ENCODE peak calls at places on chromosomes 7 and 10, in five cellular contexts. M is PC-3, D is right atrium auricular region, I is psoas muscle, O is ascending aorta. P is an unnamed sample.

GRCh38 chr10:131872011-131872836 is 28.6 kb upstream of the PPP2R2D start:
- DNase-seq in I (no peak), D (no peak), M (no peak), O (no peak), P (no peak)

GRCh38 chr10:21519981-21520436 is 5.5 kb downstream of the SKIDA1 start:
- DNase-seq in M (peak), D (no peak), O (no peak), I (no peak), P (peak)

GRCh38 chr10:92690211-92691041 is 671 bp downstream of the HHEX start:
- DNase-seq in D (no peak), I (peak), M (peak), O (no peak), P (peak)

GRCh38 chr10:126376956-126377355 is 11.3 kb downstream of the ADAM12 start:
- DNase-seq in I (no peak), M (peak), D (no peak), O (no peak), P (peak)

GRCh38 chr10:13047529-13048206 is 46.2 kb upstream of the CCDC3 start:
- DNase-seq in M (no peak), O (no peak), D (no peak), I (no peak), P (no peak)

GRCh38 chr7:131170440-131171105 is 157.1 kb upstream of the MKLN1 start:
- DNase-seq in O (no peak), I (no peak), M (no peak), D (no peak), P (peak)

GRCh38 chr10:71222541-71223364 is 10.4 kb downstream of the UNC5B start:
- DNase-seq in I (no peak), O (peak), D (no peak), M (no peak), P (no peak)

GRCh38 chr7:4655311-4655710 is 26.8 kb upstream of the FOXK1 start:
- DNase-seq in I (no peak), O (no peak), D (no peak), M (no peak), P (no peak)

GRCh38 chr10:43199684-43200537 is 61.7 kb downstream of the CSGALNACT2 start:
- DNase-seq in O (no peak), D (no peak), I (no peak), M (no peak), P (no peak)

GRCh38 chr10:105398202-105398601 is 757.1 kb downstream of the SORCS3 start:
- DNase-seq in M (no peak), I (no peak), O (no peak), D (no peak), P (peak)

GRCh38 chr10:23439920-23440875 is 1.3 kb downstream of the OTUD1 start:
- DNase-seq in D (no peak), O (no peak), I (peak), M (peak), P (peak)

GRCh38 chr10:121930729-121931085 is 2.9 kb upstream of the ATE1 start:
- DNase-seq in I (no peak), O (no peak), M (no peak), D (peak), P (no peak)

GRCh38 chr7:135943266-135943889 is 33.8 kb downstream of the MTPN start:
- DNase-seq in M (no peak), D (no peak), O (no peak), I (no peak), P (peak)

GRCh38 chr7:108637049-108637621 is 67.5 kb downstream of the DNAJB9 start:
- DNase-seq in O (no peak), D (no peak), M (no peak), I (no peak), P (no peak)

GRCh38 chr7:125605241-125605640 is 675.6 kb upstream of the POT1 start:
- DNase-seq in M (peak), I (no peak), D (no peak), O (no peak), P (no peak)

GRCh38 chr7:129535896-129536295 is 33.6 kb downstream of the SMKR1 start:
- DNase-seq in M (no peak), D (no peak), I (no peak), O (no peak), P (no peak)

GRCh38 chr10:89301721-89302445 is at the start of gene IFIT2:
- DNase-seq in D (no peak), I (no peak), O (no peak), M (peak), P (peak)

GRCh38 chr7:1667566-1668485 is 2.3 kb upstream of the ELFN1 start:
- DNase-seq in D (no peak), O (no peak), M (no peak), I (peak), P (no peak)

GRCh38 chr7:30029696-30030095 is 1.5 kb downstream of the PLEKHA8 start:
- DNase-seq in D (no peak), O (no peak), M (no peak), I (no peak), P (no peak)

GRCh38 chr7:112449353-112449752 is 907 bp upstream of the IFRD1 start:
- DNase-seq in I (no peak), M (peak), O (no peak), D (no peak), P (no peak)

GRCh38 chr7:147941316-147941715 is 649.2 kb upstream of the C7orf33 start:
- DNase-seq in D (no peak), I (no peak), O (no peak), M (no peak), P (no peak)

GRCh38 chr7:66356277-66356721 is 151.2 kb downstream of the TPST1 start:
- DNase-seq in M (no peak), I (no peak), O (no peak), D (no peak), P (peak)

GRCh38 chr7:1669954-1670893 is at the start of gene ELFN1:
- DNase-seq in I (peak), D (no peak), M (no peak), O (no peak), P (peak)

DNA sequence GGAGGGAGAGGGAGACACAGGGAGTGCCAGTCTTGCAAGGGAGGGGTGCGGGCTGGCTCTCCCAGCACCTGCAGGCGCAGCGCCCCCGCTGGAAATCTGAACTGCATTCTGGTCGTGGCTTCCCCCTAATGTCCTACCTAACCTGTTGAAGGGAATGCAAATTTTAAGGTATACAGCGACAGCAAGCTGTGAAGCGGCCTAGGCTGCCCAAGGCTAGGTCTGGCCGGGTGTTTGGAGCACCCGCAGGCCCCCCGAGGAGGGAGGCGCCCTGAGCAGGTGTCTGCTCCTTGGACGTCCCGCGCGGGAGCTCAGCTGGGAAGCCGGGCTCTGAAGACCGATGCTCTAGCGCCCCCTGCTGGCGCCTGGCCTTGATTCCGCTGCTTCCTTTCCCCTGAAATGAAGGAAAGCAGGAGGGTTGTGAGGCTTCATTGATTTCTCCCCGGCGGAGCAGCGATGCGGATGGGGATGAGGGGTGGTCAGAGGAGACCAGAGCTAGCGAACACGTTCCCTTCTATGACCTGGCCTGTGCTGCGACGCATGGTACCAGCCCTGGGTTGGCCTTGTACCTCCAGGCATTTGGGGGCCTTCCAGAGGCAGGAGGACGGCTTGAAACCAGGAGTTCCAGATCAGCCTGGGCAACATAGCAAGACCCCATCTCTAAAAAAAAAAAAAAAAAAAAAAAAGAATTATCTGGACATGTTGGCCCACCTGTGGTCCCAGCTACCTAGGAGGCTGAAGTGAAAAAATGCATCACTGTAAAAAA is 601.3 kb downstream of the GALNT17 start:
- DNase-seq in D (peak), M (peak), O (no peak), I (peak), P (peak)
- H3K4me3 ChIP-seq in D (no peak), M (no peak), O (peak), I (no peak), P (no peak)

DNA sequence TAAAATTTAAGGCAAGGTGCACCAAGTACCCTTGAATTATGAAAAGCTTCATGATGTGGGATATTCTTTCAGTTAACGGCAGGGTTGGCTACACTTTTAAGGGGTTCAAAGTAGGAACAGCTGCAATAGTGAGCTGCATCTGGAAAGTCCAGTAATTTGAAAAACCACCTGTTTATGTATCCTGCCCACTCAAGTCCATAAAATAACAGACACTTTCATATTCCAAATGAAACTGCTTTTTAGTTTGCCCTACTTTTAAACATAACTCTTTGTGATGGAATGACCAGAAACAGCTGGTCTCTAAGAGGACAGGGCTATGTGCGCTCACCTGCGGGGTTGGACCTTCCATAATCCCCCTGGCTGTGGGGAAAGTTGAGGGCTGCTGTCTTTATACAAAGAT is 7.3 kb downstream of the CAV1 start:
- DNase-seq in D (no peak), M (no peak), O (no peak), I (no peak), P (no peak)
- H3K4me3 ChIP-seq in D (no peak), M (no peak), O (peak), I (peak), P (no peak)

DNA sequence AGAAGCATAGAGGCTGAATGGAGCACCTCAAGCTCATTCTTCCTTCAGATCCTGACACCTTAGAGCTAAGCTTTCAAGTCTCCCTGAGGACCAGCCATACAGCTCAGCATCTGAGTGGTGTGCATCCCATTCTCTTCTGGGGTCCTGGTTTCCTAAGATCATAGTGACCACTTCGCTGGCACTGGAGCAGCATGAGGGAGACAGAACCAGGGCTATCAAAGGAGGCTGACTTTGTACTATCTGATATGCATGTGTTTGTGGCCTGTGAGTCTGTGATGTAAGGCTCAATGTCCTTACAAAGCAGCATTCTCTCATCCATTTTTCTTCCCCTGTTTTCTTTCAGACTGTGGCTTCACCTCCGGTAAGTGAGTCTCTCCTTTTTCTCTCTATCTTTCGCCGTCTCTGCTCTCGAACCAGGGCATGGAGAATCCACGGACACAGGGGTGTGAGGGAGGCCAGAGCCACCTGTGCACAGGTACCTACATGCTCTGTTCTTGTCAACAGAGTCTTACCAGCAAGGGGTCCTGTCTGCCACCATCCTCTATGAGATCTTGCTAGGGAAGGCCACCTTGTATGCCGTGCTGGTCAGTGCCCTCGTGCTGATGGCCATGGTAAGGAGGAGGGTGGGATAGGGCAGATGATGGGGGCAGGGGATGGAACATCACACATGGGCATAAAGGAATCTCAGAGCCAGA is 31.0 kb downstream of the PRSS2 start:
- DNase-seq in M (no peak), O (no peak), I (no peak), D (no peak), P (no peak)
- H3K4me3 ChIP-seq in M (no peak), O (no peak), I (no peak), D (no peak), P (no peak)

DNA sequence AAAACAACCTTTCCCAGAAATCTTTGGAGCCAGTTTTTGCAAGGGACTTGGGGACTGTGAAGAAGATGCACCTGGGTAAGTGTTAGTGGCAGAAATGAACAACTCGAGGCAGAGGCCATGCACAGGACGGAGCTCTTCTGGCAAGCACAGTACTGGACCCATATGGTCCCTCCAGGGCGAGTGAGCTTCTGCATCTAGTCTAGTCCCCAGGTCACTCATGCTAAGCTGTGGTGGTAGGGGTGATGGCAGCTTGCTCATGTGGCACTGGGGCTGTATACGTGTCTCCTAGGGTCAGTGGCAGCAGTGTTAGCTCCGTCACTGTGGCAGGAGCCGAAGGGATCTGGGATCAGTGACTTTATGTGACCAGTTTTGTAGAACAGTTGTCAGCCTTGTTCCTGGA is 9.3 kb upstream of the LRRC61 start:
- DNase-seq in M (no peak), O (no peak), I (no peak), D (no peak), P (no peak)
- H3K4me3 ChIP-seq in M (no peak), O (no peak), I (no peak), D (no peak), P (no peak)

DNA sequence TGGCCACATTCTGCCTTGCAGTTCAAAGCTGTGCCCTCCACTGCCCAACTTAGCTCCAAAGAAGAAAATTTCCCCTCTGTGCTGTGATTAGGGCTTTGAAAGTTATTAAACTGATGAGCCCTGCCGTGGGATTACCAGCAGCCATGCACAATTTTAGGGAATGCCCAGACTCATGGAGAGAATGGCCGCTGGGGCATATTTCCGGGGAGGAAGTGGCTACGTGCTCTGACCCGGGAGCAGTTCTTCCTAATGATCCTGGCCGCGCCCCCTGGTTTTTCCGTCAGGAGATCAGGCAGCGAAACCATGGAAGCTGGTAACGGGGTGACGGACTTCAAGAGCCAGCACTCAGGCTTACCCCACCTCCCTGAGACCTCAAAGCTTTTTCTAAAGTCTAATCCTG is 365.5 kb upstream of the PFKP start:
- DNase-seq in M (no peak), I (no peak), D (no peak), O (no peak), P (no peak)
- H3K4me3 ChIP-seq in M (no peak), I (no peak), D (no peak), O (no peak), P (no peak)

GRCh38 chr10:73954737-73955136 is 43.2 kb upstream of the VCL start:
- DNase-seq in O (no peak), D (no peak), M (no peak), I (no peak), P (no peak)

GRCh38 chr10:73955719-73956118 is 42.2 kb upstream of the VCL start:
- DNase-seq in O (no peak), M (no peak), I (no peak), D (no peak), P (no peak)

GRCh38 chr10:73953665-73954064 is 42.7 kb downstream of the PLAU start:
- DNase-seq in O (no peak), M (no peak), D (no peak), I (no peak), P (no peak)

GRCh38 chr10:73956476-73957338 is 41.2 kb upstream of the VCL start:
- DNase-seq in I (no peak), D (no peak), M (peak), O (no peak), P (peak)
- H3K4me3 ChIP-seq in I (peak), D (no peak), M (no peak), O (no peak), P (peak)

P was measured in SJCRH30.